ENCODE peak calls at places on chromosomes 16 and 17, in six cellular contexts. O is GM23338, G is A549, I is cardiac muscle cell, N is upper lobe of left lung, V is OCI-LY7. T is an unnamed sample. For H3K4me1, the result is how much of the 10 kb centered on the place peaks cover.

GRCh38 chr16:30532285-30533145 is 2.1 kb downstream of the ZNF747 start:
- DNase-seq in O (no peak), I (no peak), N (no peak), V (no peak), G (no peak), T (no peak)

GRCh38 chr17:8225813-8226535 is 15.6 kb upstream of the AURKB start:
- DNase-seq in I (peak), G (peak), V (peak), O (peak), N (peak), T (peak)

GRCh38 chr17:1561420-1562177 is 993 bp downstream of the PITPNA start:
- DNase-seq in G (peak), I (peak), N (no peak), V (peak), O (peak), T (no peak)

GRCh38 chr16:67397451-67397801 is 4.1 kb upstream of the TPPP3 start:
- DNase-seq in O (no peak), V (no peak), I (no peak), N (no peak), G (no peak), T (no peak)

GRCh38 chr16:324201-324450 is 28.4 kb downstream of the AXIN1 start:
- DNase-seq in I (no peak), G (no peak), O (no peak), V (no peak), N (no peak), T (no peak)

GRCh38 chr17:72812823-72813222 is 279.7 kb downstream of the SLC39A11 start:
- DNase-seq in I (no peak), N (no peak), G (no peak), O (no peak), V (no peak), T (no peak)

GRCh38 chr17:45225964-45226530 is 4.4 kb downstream of the FMNL1 start:
- DNase-seq in G (no peak), O (no peak), V (peak), N (peak), I (no peak), T (peak)

GRCh38 chr16:51821527-51821926 is 670.5 kb upstream of the SALL1 start:
- DNase-seq in N (no peak), V (no peak), I (no peak), O (no peak), G (no peak), T (no peak)

GRCh38 chr17:36829676-36830075 is 107.6 kb upstream of the LHX1 start:
- DNase-seq in O (no peak), G (no peak), N (no peak), V (no peak), I (no peak), T (no peak)

GRCh38 chr17:51630101-51630671 is 369.8 kb downstream of the UTP18 start:
- DNase-seq in N (no peak), O (peak), G (no peak), I (no peak), V (no peak), T (no peak)

GRCh38 chr17:77696151-77696719 is 262.3 kb upstream of the TNRC6C start:
- DNase-seq in N (no peak), V (no peak), O (peak), G (no peak), I (peak), T (no peak)

GRCh38 chr17:9402590-9403199 is 172.9 kb downstream of the STX8 start:
- DNase-seq in N (no peak), V (peak), G (peak), I (peak), O (peak), T (peak)

GRCh38 chr16:31476305-31477219 is 4.6 kb downstream of the TGFB1I1 start:
- DNase-seq in O (peak), I (peak), N (peak), V (no peak), G (no peak), T (peak)

GRCh38 chr17:65025288-65025687 is 31.3 kb downstream of the GNA13 start:
- DNase-seq in N (no peak), I (no peak), V (no peak), G (no peak), O (no peak), T (no peak)

GRCh38 chr16:11390573-11391495 is 45.6 kb downstream of the RMI2 start:
- DNase-seq in G (no peak), O (no peak), V (no peak), I (no peak), N (no peak), T (no peak)

GRCh38 chr17:72502111-72502939 is 381.5 kb downstream of the SOX9 start:
- DNase-seq in N (peak), O (peak), I (no peak), V (no peak), G (no peak), T (no peak)

GRCh38 chr16:1443403-1443973 is 868 bp downstream of the CCDC154 start:
- DNase-seq in O (no peak), I (no peak), N (no peak), G (no peak), V (no peak), T (no peak)
- H3K27ac ChIP-seq in O (no peak), I (no peak), N (no peak), G (no peak), V (no peak), T (no peak)

GRCh38 chr17:44105941-44106340 is 17.5 kb downstream of the HDAC5 start:
- DNase-seq in O (no peak), I (no peak), N (no peak), G (no peak), V (peak), T (no peak)
- H3K4me1 ChIP-seq in O (under half), I (half or more), N (under half), G (under half), V (under half), T (under half)

DNA sequence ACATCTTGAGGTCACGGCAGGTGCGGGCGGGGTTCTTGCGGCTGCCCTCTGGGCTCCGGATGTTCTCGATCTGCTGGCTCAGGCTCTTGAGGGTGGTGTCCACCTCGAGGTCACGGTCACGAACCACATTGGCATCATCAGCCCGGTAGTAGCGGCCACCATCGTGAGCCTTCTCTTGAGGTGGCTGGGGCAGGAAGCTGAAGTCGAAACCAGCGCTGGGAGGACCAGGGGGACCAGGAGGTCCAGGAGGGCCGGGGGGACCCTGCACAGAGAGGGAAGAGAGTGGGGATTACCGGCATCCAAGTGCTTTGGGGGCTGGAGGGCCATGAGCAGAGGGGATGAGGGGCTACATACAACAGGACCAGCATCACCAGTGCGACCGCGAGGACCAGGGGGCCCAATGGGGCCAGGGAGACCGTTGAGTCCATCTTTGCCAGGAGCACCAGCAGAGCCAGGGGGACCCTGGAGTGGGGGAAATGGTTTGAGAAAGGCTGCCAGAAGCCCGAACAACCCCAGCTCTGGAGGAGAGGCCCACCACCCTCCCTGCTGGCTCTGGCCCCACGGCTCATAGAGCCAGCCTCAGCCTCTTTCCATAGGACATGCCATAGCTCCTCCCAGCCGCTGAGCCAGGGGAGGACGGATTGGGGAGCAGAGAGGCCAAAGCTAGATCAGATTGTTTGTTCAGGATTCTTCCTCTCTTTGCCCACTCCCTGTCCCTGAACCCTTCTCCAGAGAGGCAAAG is 14.6 kb downstream of the COL1A1 start:
- DNase-seq in G (no peak), O (no peak), I (no peak), N (no peak), V (no peak), T (no peak)
- H3K4me3 ChIP-seq in G (no peak), O (no peak), I (no peak), N (no peak), V (no peak), T (no peak)

GRCh38 chr16:68792465-68793324 is 50.6 kb upstream of the TANGO6 start:
- DNase-seq in O (peak), N (peak), G (peak), I (no peak), V (no peak), T (no peak)

GRCh38 chr16:68790944-68791343 is 52.4 kb upstream of the TANGO6 start:
- DNase-seq in G (no peak), V (no peak), O (peak), I (no peak), N (no peak), T (no peak)

GRCh38 chr16:68786685-68787418 is 49.8 kb downstream of the CDH1 start:
- DNase-seq in G (no peak), I (no peak), V (no peak), O (no peak), N (no peak), T (no peak)

GRCh38 chr16:68785715-68786114 is 48.6 kb downstream of the CDH1 start:
- DNase-seq in V (no peak), O (no peak), G (no peak), N (no peak), I (no peak), T (no peak)

GRCh38 chr16:68790130-68790761 is 53.1 kb upstream of the TANGO6 start:
- DNase-seq in I (no peak), N (peak), G (peak), V (no peak), O (peak), T (no peak)
- H3K27ac ChIP-seq in I (no peak), N (no peak), G (peak), V (no peak), O (peak), T (no peak)

GRCh38 chr16:78594191-78594590 is 494.7 kb downstream of the WWOX start:
- DNase-seq in N (no peak), G (no peak), I (no peak), V (no peak), O (no peak), T (no peak)

GRCh38 chr16:78591682-78592103 is 492.2 kb downstream of the WWOX start:
- DNase-seq in V (no peak), N (no peak), I (peak), G (no peak), O (no peak), T (no peak)

GRCh38 chr16:78596996-78597422 is 497.6 kb downstream of the WWOX start:
- DNase-seq in V (no peak), G (no peak), I (no peak), O (no peak), N (no peak), T (no peak)

GRCh38 chr16:78596348-78596995 is 497.0 kb downstream of the WWOX start:
- DNase-seq in G (no peak), V (no peak), I (no peak), O (no peak), N (no peak), T (no peak)

DNA sequence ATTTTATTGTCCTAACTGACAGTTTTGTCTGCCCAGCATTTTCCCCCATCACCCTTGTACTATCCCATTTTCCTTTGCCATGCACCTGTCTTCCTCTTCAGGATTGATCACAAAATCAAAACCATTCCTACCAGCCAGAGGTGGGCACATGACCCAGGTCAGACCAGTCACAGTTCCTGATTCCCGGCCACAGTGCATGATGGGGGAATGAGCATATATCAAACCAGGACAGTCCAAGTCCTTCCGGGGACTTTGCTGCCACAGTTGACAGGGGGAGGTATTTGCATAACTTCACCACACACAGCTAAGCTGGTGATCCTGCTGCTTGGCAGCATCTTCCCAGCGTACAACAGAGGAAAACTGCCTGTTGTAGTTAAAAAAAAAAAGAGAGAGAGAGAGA is 493.9 kb downstream of the WWOX start:
- DNase-seq in V (no peak), N (no peak), I (no peak), G (no peak), O (no peak), T (no peak)
- H3K4me1 ChIP-seq in V (under half), N (under half), I (under half), G (under half), O (under half), T (under half)

GRCh38 chr16:2150418-2151187 is 2.2 kb downstream of the RAB26 start:
- DNase-seq in I (no peak), N (no peak), O (peak), V (peak), G (peak), T (no peak)
- H3K4me3 ChIP-seq in I (no peak), N (no peak), O (peak), V (peak), G (peak), T (no peak)